ENCODE peak calls at places on chromosomes 4 and X, in four cellular contexts. P is left kidney, S is IMR-90, E is retinal pigment epithelial cell. F is an unnamed sample.

GRCh38 chrX:136879001-136879667 is 1.4 kb downstream of the RBMX start:
- DNase-seq in S (no peak), E (no peak), P (peak; percentile 39), F (no peak)

GRCh38 chr4:90603540-90603939 is 476.3 kb downstream of the CCSER1 start:
- DNase-seq in E (no peak), S (no peak), P (no peak), F (no peak)

GRCh38 chr4:16582526-16582925 is 315.9 kb downstream of the LDB2 start:
- DNase-seq in P (peak; percentile 36), E (no peak), S (no peak), F (no peak)

GRCh38 chrX:10098235-10098819 is 58.4 kb upstream of the CLCN4 start:
- DNase-seq in S (no peak), P (no peak), E (no peak), F (no peak)

GRCh38 chr4:21032246-21032645 is 332.0 kb downstream of the PACRGL start:
- DNase-seq in P (no peak), E (no peak), S (no peak), F (no peak)

GRCh38 chr4:121278811-121279368 is 101.9 kb downstream of the QRFPR start:
- DNase-seq in E (no peak), P (no peak), S (peak; percentile 33), F (no peak)

GRCh38 chr4:98199247-98199646 is 56.0 kb upstream of the STPG2 start:
- DNase-seq in E (no peak), P (no peak), S (no peak), F (no peak)

GRCh38 chrX:44908198-44908597 is 35.2 kb downstream of the KDM6A start:
- DNase-seq in E (no peak), S (peak; percentile 28), P (no peak), F (no peak)

GRCh38 chr4:113961322-113961698 is 18.1 kb downstream of the ARSJ start:
- DNase-seq in P (peak; percentile 14), E (no peak), S (peak; percentile 84), F (no peak)

GRCh38 chrX:85113746-85114145 is 110.1 kb downstream of the APOOL start:
- DNase-seq in S (no peak), P (no peak), E (no peak), F (no peak)

GRCh38 chr4:3372264-3372932 is 69.4 kb upstream of the HGFAC start:
- DNase-seq in E (no peak), S (no peak), P (no peak), F (no peak)

GRCh38 chr4:152778656-152779512 is 646 bp downstream of the TIGD4 start:
- DNase-seq in P (peak; percentile 82), S (peak; percentile 3), E (no peak), F (no peak)

GRCh38 chrX:12647230-12647629 is 144.0 kb upstream of the PRPS2 start:
- DNase-seq in S (no peak), E (no peak), P (no peak), F (no peak)

GRCh38 chr4:108058685-108059440 is 69.2 kb downstream of the HADH start:
- DNase-seq in E (no peak), P (no peak), S (peak; percentile 70), F (no peak)

GRCh38 chr4:182010876-182011275 is 232.3 kb upstream of the TENM3 start:
- DNase-seq in S (peak; percentile 68), E (no peak), P (no peak), F (no peak)

GRCh38 chr4:173538148-173538902 is 8.3 kb upstream of the HAND2 start:
- DNase-seq in E (no peak), P (peak; percentile 64), S (no peak), F (no peak)

GRCh38 chr4:41160856-41161255 is 53.5 kb downstream of the APBB2 start:
- DNase-seq in P (no peak), E (no peak), S (peak; percentile 34), F (no peak)

GRCh38 chrX:66013195-66013816 is 26.6 kb downstream of the VSIG4 start:
- DNase-seq in S (no peak), E (no peak), P (no peak), F (no peak)

GRCh38 chr4:10457255-10457801 is at the start of gene ZNF518B:
- DNase-seq in S (peak; percentile 48), P (peak; percentile 91), E (no peak), F (no peak)

GRCh38 chrX:23699636-23700194 is 32.4 kb downstream of the PRDX4 start:
- DNase-seq in P (no peak), S (peak; percentile 14), E (no peak), F (no peak)

GRCh38 chrX:108420481-108420880 is 17.7 kb downstream of the COL4A6 start:
- DNase-seq in S (no peak), E (no peak), P (no peak), F (no peak)

GRCh38 chrX:49230500-49231232 is 2.5 kb downstream of the CACNA1F start:
- DNase-seq in E (no peak), P (peak; percentile 37), S (no peak), F (no peak)

GRCh38 chrX:53433651-53434639 is at the start of gene HSD17B10:
- DNase-seq in P (peak; percentile 95), S (peak; percentile 64), E (no peak), F (no peak)

GRCh38 chr4:33722800-33723511 is 2521.4 kb downstream of the ARAP2 start:
- DNase-seq in S (no peak), P (no peak), E (no peak), F (no peak)